ENCODE peak calls at places on chromosomes 3 and 15, in six cellular contexts. K, H, V, B, L and Z are unnamed samples.

GRCh38 chr3:135161425-135161824 is 366.4 kb downstream of the EPHB1 start:
- DNase-seq in K (no peak), H (no peak), V (no peak), B (no peak), L (no peak), Z (no peak)

GRCh38 chr15:31434418-31435255 is 108.0 kb downstream of the KLF13 start:
- DNase-seq in K (peak), H (no peak), V (no peak), B (peak), L (peak), Z (peak)

GRCh38 chr15:35519536-35520149 is 26.3 kb downstream of the DPH6 start:
- DNase-seq in K (no peak), H (peak), V (no peak), B (peak), L (no peak), Z (no peak)

GRCh38 chr15:45499426-45499825 is 23.1 kb downstream of the SLC30A4 start:
- DNase-seq in K (no peak), H (no peak), V (no peak), B (no peak), L (no peak), Z (no peak)

GRCh38 chr15:32873292-32874114 is 155.7 kb downstream of the GREM1 start:
- DNase-seq in K (no peak), H (no peak), V (no peak), B (peak), L (no peak), Z (no peak)

GRCh38 chr15:41968738-41969137 is 3.6 kb downstream of the EHD4 start:
- DNase-seq in K (no peak), H (no peak), V (no peak), B (no peak), L (no peak), Z (no peak)

GRCh38 chr15:46442196-46442595 is 807.4 kb downstream of the SQOR start:
- DNase-seq in K (no peak), H (no peak), V (no peak), B (peak), L (no peak), Z (no peak)

GRCh38 chr3:42052132-42052866 is 38.9 kb upstream of the TRAK1 start:
- DNase-seq in K (no peak), H (no peak), V (no peak), B (peak), L (no peak), Z (no peak)

GRCh38 chr15:78149805-78150751 is 916 bp downstream of the IDH3A start:
- DNase-seq in K (no peak), H (peak), V (no peak), B (peak), L (peak), Z (no peak)

GRCh38 chr3:13507247-13507790 is 27.2 kb downstream of the HDAC11 start:
- DNase-seq in K (no peak), H (no peak), V (no peak), B (no peak), L (no peak), Z (no peak)

GRCh38 chr3:128726691-128727031 is 678 bp downstream of the RAB7A start:
- DNase-seq in K (peak), H (peak), V (peak), B (peak), L (peak), Z (peak)

GRCh38 chr15:62618432-62618831 is 424.1 kb upstream of the TPM1 start:
- DNase-seq in K (no peak), H (peak), V (no peak), B (peak), L (no peak), Z (no peak)

GRCh38 chr15:39852237-39852636 is 67.8 kb downstream of the GPR176 start:
- DNase-seq in K (no peak), H (no peak), V (no peak), B (peak), L (no peak), Z (no peak)

GRCh38 chr3:52670621-52671521 is 14.8 kb downstream of the PBRM1 start:
- DNase-seq in K (no peak), H (peak), V (no peak), B (peak), L (no peak), Z (peak)

GRCh38 chr3:42063886-42064285 is 27.3 kb upstream of the TRAK1 start:
- DNase-seq in K (no peak), H (no peak), V (no peak), B (peak), L (no peak), Z (no peak)

GRCh38 chr3:96756516-96756915 is 57.9 kb upstream of the EPHA6 start:
- DNase-seq in K (no peak), H (no peak), V (no peak), B (no peak), L (no peak), Z (no peak)

GRCh38 chr15:86595741-86596140 is 516.1 kb downstream of the AGBL1 start:
- DNase-seq in K (no peak), H (no peak), V (no peak), B (no peak), L (no peak), Z (no peak)

GRCh38 chr15:40352221-40352901 is 1.5 kb downstream of the PHGR1 start:
- DNase-seq in K (no peak), H (no peak), V (no peak), B (no peak), L (no peak), Z (no peak)

GRCh38 chr3:129199366-129199765 is 15.7 kb upstream of the CNBP start:
- DNase-seq in K (no peak), H (no peak), V (no peak), B (no peak), L (no peak), Z (no peak)

GRCh38 chr3:119759962-119760361 is 21.9 kb upstream of the NR1I2 start:
- DNase-seq in K (no peak), H (no peak), V (no peak), B (no peak), L (no peak), Z (no peak)